ENCODE peak calls at places on chromosomes 2 and 18, in nine cellular contexts. R, S, T, Y, Q, V, M, O and J are unnamed samples.

GRCh38 chr2:215881582-215881981 is 131.8 kb downstream of the MREG start:
- DNase-seq in R (no peak), S (no peak), T (no peak), Y (peak), Q (no peak), V (no peak), M (no peak), O (no peak), J (no peak)

GRCh38 chr18:74556166-74556565 is 21.9 kb downstream of the CNDP1 start:
- DNase-seq in R (no peak), S (no peak), T (no peak), Y (no peak), Q (no peak), V (no peak), M (no peak), O (no peak), J (no peak)

GRCh38 chr2:176642074-176642473 is 372.8 kb downstream of the MTX2 start:
- DNase-seq in R (no peak), S (no peak), T (no peak), Y (peak), Q (no peak), V (no peak), M (no peak), O (no peak), J (no peak)

GRCh38 chr2:1731963-1732768 is 12.1 kb downstream of the PXDN start:
- DNase-seq in R (no peak), S (no peak), T (peak), Y (peak), Q (no peak), V (peak), M (no peak), O (no peak), J (no peak)

GRCh38 chr18:7272268-7273049 is 41.6 kb downstream of the LRRC30 start:
- DNase-seq in R (peak), S (no peak), T (peak), Y (peak), Q (peak), V (peak), M (no peak), O (peak), J (peak)

GRCh38 chr18:28062446-28062845 is 114.5 kb downstream of the CDH2 start:
- DNase-seq in R (no peak), S (no peak), T (no peak), Y (no peak), Q (no peak), V (no peak), M (no peak), O (no peak), J (no peak)

GRCh38 chr2:23426284-23426905 is 41.4 kb downstream of the KLHL29 start:
- DNase-seq in R (no peak), S (peak), T (peak), Y (peak), Q (no peak), V (peak), M (no peak), O (no peak), J (peak)

GRCh38 chr18:22230403-22231042 is 61.1 kb downstream of the GATA6 start:
- DNase-seq in R (no peak), S (no peak), T (no peak), Y (peak), Q (no peak), V (no peak), M (no peak), O (no peak), J (no peak)

GRCh38 chr2:154194917-154195643 is 323.4 kb downstream of the GALNT13 start:
- DNase-seq in R (no peak), S (no peak), T (no peak), Y (no peak), Q (no peak), V (no peak), M (no peak), O (no peak), J (no peak)

GRCh38 chr18:49645836-49646235 is 84.0 kb downstream of the LIPG start:
- DNase-seq in R (no peak), S (peak), T (peak), Y (peak), Q (no peak), V (peak), M (no peak), O (peak), J (peak)

GRCh38 chr18:13235326-13235937 is 16.9 kb downstream of the LDLRAD4 start:
- DNase-seq in R (peak), S (no peak), T (no peak), Y (no peak), Q (no peak), V (no peak), M (no peak), O (no peak), J (no peak)

GRCh38 chr2:203811491-203812221 is 55.9 kb upstream of the CTLA4 start:
- DNase-seq in R (peak), S (peak), T (peak), Y (peak), Q (peak), V (peak), M (no peak), O (no peak), J (peak)

GRCh38 chr2:3204451-3204850 is 173.2 kb downstream of the EIPR1 start:
- DNase-seq in R (no peak), S (no peak), T (no peak), Y (no peak), Q (no peak), V (no peak), M (no peak), O (no peak), J (no peak)

GRCh38 chr2:16855183-16855582 is 189.5 kb upstream of the CYRIA start:
- DNase-seq in R (no peak), S (peak), T (no peak), Y (no peak), Q (no peak), V (no peak), M (no peak), O (no peak), J (no peak)

GRCh38 chr2:184599054-184599874 is 935 bp downstream of the ZNF804A start:
- DNase-seq in R (peak), S (no peak), T (no peak), Y (peak), Q (no peak), V (no peak), M (no peak), O (no peak), J (no peak)

GRCh38 chr2:211089127-211089526 is 532.7 kb downstream of the CPS1 start:
- DNase-seq in R (no peak), S (no peak), T (no peak), Y (no peak), Q (no peak), V (no peak), M (no peak), O (no peak), J (no peak)

GRCh38 chr2:119468154-119468955 is 36.7 kb downstream of the TMEM37 start:
- DNase-seq in R (no peak), S (no peak), T (no peak), Y (peak), Q (no peak), V (no peak), M (no peak), O (no peak), J (no peak)

GRCh38 chr2:133680399-133681044 is 112.3 kb upstream of the NCKAP5 start:
- DNase-seq in R (no peak), S (no peak), T (no peak), Y (no peak), Q (no peak), V (no peak), M (no peak), O (no peak), J (no peak)

GRCh38 chr2:152580722-152581121 is 136.5 kb downstream of the PRPF40A start:
- DNase-seq in R (peak), S (no peak), T (no peak), Y (no peak), Q (no peak), V (no peak), M (no peak), O (no peak), J (peak)

GRCh38 chr2:71583876-71584275 is 130.5 kb downstream of the DYSF start:
- DNase-seq in R (no peak), S (no peak), T (no peak), Y (no peak), Q (no peak), V (no peak), M (no peak), O (no peak), J (no peak)

GRCh38 chr18:8212893-8213805 is 396.1 kb upstream of the RAB12 start:
- DNase-seq in R (no peak), S (no peak), T (no peak), Y (peak), Q (no peak), V (no peak), M (no peak), O (no peak), J (no peak)

GRCh38 chr2:79260848-79261247 is 101.3 kb upstream of the REG3A start:
- DNase-seq in R (no peak), S (no peak), T (no peak), Y (no peak), Q (no peak), V (no peak), M (no peak), O (no peak), J (no peak)

GRCh38 chr2:144320491-144320890 is 199.4 kb downstream of the ZEB2 start:
- DNase-seq in R (peak), S (peak), T (no peak), Y (peak), Q (no peak), V (no peak), M (no peak), O (no peak), J (peak)

GRCh38 chr18:6202861-6203260 is 211.8 kb downstream of the L3MBTL4 start:
- DNase-seq in R (no peak), S (no peak), T (no peak), Y (no peak), Q (no peak), V (no peak), M (no peak), O (no peak), J (no peak)

GRCh38 chr2:120675460-120676130 is 60.1 kb upstream of the GLI2 start:
- DNase-seq in R (peak), S (no peak), T (peak), Y (peak), Q (peak), V (no peak), M (peak), O (peak), J (peak)

GRCh38 chr2:161136696-161137324 is 23.4 kb upstream of the TANK start:
- DNase-seq in R (peak), S (no peak), T (no peak), Y (peak), Q (no peak), V (no peak), M (no peak), O (no peak), J (no peak)

GRCh38 chr18:9157806-9158205 is 21.2 kb downstream of the ANKRD12 start:
- DNase-seq in R (no peak), S (no peak), T (no peak), Y (no peak), Q (no peak), V (no peak), M (no peak), O (no peak), J (no peak)

GRCh38 chr2:177783091-177783490 is 289.5 kb downstream of the PDE11A start:
- DNase-seq in R (no peak), S (no peak), T (no peak), Y (no peak), Q (no peak), V (no peak), M (no peak), O (no peak), J (no peak)

GRCh38 chr2:177782613-177783012 is 290.0 kb downstream of the PDE11A start:
- DNase-seq in R (no peak), S (no peak), T (no peak), Y (no peak), Q (no peak), V (no peak), M (no peak), O (no peak), J (no peak)

GRCh38 chr2:177783835-177784448 is 288.6 kb downstream of the PDE11A start:
- DNase-seq in R (no peak), S (no peak), T (no peak), Y (peak), Q (no peak), V (no peak), M (no peak), O (no peak), J (no peak)

GRCh38 chr2:177778472-177778871 is 294.1 kb downstream of the PDE11A start:
- DNase-seq in R (no peak), S (no peak), T (no peak), Y (no peak), Q (no peak), V (no peak), M (no peak), O (no peak), J (no peak)

GRCh38 chr2:177784449-177784845 is 288.1 kb downstream of the PDE11A start:
- DNase-seq in R (no peak), S (no peak), T (no peak), Y (peak), Q (no peak), V (no peak), M (no peak), O (no peak), J (peak)
- H3K27ac ChIP-seq in R (no peak), S (peak), T (no peak), Y (no peak), Q (no peak), V (peak), M (no peak), O (peak), J (no peak)

GRCh38 chr2:44969936-44970335 is 28.4 kb downstream of the SIX3 start:
- DNase-seq in R (no peak), S (no peak), T (no peak), Y (no peak), Q (no peak), V (no peak), M (no peak), O (no peak), J (no peak)
- TF ChIP-seq POLR2A in R (no peak), S (no peak), T (no peak), Y (no peak), Q (no peak), V (no peak), M (no peak), O (no peak), J (no peak)

DNA sequence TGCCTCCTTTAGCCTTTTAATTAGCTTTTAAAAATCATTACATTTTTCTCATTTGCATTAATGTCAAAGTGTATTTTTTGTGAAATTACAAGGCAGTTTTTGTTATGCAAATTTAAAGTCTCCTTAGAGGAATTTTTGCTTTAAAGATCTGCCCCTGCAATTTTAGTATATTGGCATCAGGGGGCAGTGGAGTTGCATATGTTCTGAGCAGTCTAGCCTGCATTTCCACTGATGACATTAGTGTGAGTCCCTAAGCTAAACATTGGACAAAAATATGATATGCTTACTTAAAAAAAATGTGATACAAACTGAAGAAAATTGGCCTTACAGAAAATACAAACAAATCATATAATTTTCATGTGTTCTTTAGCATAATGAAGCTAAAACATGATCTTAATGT is 426.5 kb downstream of the SLC4A3 start:
- DNase-seq in R (no peak), S (no peak), T (no peak), Y (peak), Q (no peak), V (no peak), M (peak), O (no peak), J (no peak)
- TF ChIP-seq CTCF in R (no peak), S (no peak), T (no peak), Y (peak), Q (peak), V (no peak), M (peak), O (no peak), J (no peak)

DNA sequence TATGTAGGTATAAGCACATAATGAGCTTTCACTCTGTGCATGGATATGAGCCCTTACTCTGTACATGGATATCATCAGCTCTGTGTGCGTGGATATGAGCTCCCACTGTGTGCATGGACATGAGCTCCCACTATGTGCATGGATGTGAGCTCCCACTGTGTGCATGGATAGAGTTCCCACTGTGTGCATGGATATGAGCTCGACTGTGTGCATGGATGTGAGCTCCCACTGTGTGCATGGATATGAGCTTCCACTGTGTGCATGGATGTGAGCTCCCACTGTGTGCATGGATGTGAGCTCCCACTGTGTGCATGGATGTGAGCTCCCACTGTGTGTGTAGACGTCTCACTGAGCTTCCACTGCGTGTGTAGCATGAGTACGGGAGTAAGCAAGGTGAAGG is 149.3 kb upstream of the ALKAL2 start:
- DNase-seq in R (no peak), S (no peak), T (no peak), Y (no peak), Q (no peak), V (no peak), M (no peak), O (no peak), J (no peak)
- H3K27ac ChIP-seq in R (no peak), S (no peak), T (no peak), Y (no peak), Q (no peak), V (no peak), M (no peak), O (no peak), J (no peak)

DNA sequence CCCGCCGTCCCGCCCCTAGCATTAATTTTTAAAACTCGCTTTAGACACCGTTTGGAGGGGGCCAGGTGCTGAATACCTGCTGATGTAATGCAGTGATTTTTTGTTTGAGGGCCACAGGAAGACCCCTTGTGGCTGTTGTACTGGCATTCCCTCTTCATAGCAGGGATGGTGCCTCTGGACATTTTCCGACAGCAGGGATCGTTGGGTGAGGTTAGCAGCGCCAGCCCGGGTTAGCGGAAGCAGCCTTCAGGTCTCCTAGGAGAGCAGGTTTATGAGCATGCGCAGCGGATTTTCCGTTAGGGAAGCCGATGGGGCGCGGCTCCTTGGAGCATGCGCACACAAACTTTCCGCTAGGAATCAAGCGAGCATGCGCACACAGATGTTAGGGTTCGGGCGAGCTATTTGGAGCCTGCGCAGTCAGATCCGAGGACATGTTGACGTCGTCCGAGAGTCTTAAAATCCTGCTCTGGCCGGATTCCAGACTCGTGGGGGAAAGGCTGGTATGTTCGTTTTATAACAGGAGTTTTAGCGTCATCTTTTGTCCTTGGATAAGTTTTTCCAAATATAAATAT is 17.2 kb upstream of the C2orf74 start:
- DNase-seq in R (peak), S (peak), T (peak), Y (peak), Q (peak), V (peak), M (no peak), O (peak), J (peak)
- TF ChIP-seq POLR2A in R (peak), S (no peak), T (peak), Y (peak), Q (peak), V (peak), M (no peak), O (no peak), J (peak)